ENCODE peak calls at places on chromosomes 6 and 20, in six cellular contexts. W is foreskin fibroblast, L is pancreas, N is ovary, F is AG09309, K is GM12865. Y is an unnamed sample.
A peak's percentile ranks its signal among the peaks of the same experiment; 100 is the strongest.

GRCh38 chr6:12911387-12911960 is 194.9 kb downstream of the PHACTR1 start:
- DNase-seq in N (no peak), F (peak; percentile 14), L (no peak), K (peak; percentile 15), W (peak; percentile 73), Y (no peak)

GRCh38 chr6:110953633-110954303 is 4.7 kb upstream of the GTF3C6 start:
- DNase-seq in W (no peak), L (no peak), F (no peak), K (no peak), N (no peak), Y (no peak)

GRCh38 chr6:11263185-11263817 is 30.8 kb upstream of the NEDD9 start:
- DNase-seq in F (no peak), N (peak; percentile 55), L (no peak), K (no peak), W (peak; percentile 83), Y (no peak)

GRCh38 chr6:43175676-43176422 is 4.8 kb downstream of the SRF start:
- DNase-seq in W (no peak), K (no peak), N (no peak), F (no peak), L (no peak), Y (no peak)

GRCh38 chr20:10023911-10024310 is 10.9 kb upstream of the ANKEF1 start:
- DNase-seq in L (no peak), N (no peak), W (no peak), K (no peak), F (no peak), Y (no peak)

GRCh38 chr6:132570221-132570777 is at the start of gene TAAR6:
- DNase-seq in F (no peak), L (no peak), K (no peak), N (no peak), W (no peak), Y (no peak)

GRCh38 chr20:8855315-8855714 is 213.6 kb upstream of the PLCB4 start:
- DNase-seq in N (peak; percentile 35), L (no peak), K (no peak), F (peak; percentile 33), W (peak; percentile 75), Y (no peak)

GRCh38 chr20:955111-955510 is 39.0 kb upstream of the ANGPT4 start:
- DNase-seq in K (no peak), W (no peak), F (no peak), N (no peak), L (no peak), Y (no peak)

GRCh38 chr6:39302669-39303424 is 11.4 kb downstream of the KCNK17 start:
- DNase-seq in K (peak; percentile 85), L (peak; percentile 95), N (peak; percentile 84), F (no peak), W (peak; percentile 82), Y (no peak)

GRCh38 chr6:135251416-135251815 is 70.3 kb downstream of the MYB start:
- DNase-seq in K (no peak), W (no peak), F (no peak), L (no peak), N (no peak), Y (no peak)

GRCh38 chr6:72042088-72042487 is 155.7 kb downstream of the RIMS1 start:
- DNase-seq in L (no peak), K (peak; percentile 20), N (no peak), W (no peak), F (no peak), Y (no peak)

GRCh38 chr20:58084966-58085365 is 143.5 kb downstream of the ANKRD60 start:
- DNase-seq in K (no peak), L (no peak), N (no peak), F (no peak), W (peak; percentile 29), Y (no peak)

GRCh38 chr6:155418017-155418749 is 37.5 kb downstream of the NOX3 start:
- DNase-seq in K (peak; percentile 87), W (peak; percentile 79), N (peak; percentile 22), F (peak; percentile 67), L (no peak), Y (peak; percentile 31)

GRCh38 chr6:105095139-105095538 is 84.7 kb downstream of the POPDC3 start:
- DNase-seq in F (no peak), K (no peak), N (no peak), L (no peak), W (no peak), Y (no peak)

GRCh38 chr6:50791900-50792508 is 26.7 kb upstream of the TFAP2B start:
- DNase-seq in K (peak; percentile 37), F (peak; percentile 4), L (no peak), W (peak; percentile 1), N (no peak), Y (no peak)

GRCh38 chr20:35771367-35771688 is 487 bp upstream of the PHF20 start:
- DNase-seq in W (no peak), F (no peak), K (no peak), L (no peak), N (no peak), Y (no peak)

GRCh38 chr20:35771689-35772562 is at the start of gene PHF20:
- DNase-seq in L (peak; percentile 98), W (peak; percentile 99), N (peak; percentile 100), K (peak; percentile 100), F (peak; percentile 89), Y (peak; percentile 80)

GRCh38 chr20:35772563-35773058 is 796 bp downstream of the PHF20 start:
- DNase-seq in K (no peak), W (no peak), L (no peak), N (no peak), F (no peak), Y (no peak)

GRCh38 chr20:35766843-35767242 is 5.0 kb upstream of the PHF20 start:
- DNase-seq in K (no peak), L (no peak), W (no peak), N (no peak), F (no peak), Y (no peak)

DNA sequence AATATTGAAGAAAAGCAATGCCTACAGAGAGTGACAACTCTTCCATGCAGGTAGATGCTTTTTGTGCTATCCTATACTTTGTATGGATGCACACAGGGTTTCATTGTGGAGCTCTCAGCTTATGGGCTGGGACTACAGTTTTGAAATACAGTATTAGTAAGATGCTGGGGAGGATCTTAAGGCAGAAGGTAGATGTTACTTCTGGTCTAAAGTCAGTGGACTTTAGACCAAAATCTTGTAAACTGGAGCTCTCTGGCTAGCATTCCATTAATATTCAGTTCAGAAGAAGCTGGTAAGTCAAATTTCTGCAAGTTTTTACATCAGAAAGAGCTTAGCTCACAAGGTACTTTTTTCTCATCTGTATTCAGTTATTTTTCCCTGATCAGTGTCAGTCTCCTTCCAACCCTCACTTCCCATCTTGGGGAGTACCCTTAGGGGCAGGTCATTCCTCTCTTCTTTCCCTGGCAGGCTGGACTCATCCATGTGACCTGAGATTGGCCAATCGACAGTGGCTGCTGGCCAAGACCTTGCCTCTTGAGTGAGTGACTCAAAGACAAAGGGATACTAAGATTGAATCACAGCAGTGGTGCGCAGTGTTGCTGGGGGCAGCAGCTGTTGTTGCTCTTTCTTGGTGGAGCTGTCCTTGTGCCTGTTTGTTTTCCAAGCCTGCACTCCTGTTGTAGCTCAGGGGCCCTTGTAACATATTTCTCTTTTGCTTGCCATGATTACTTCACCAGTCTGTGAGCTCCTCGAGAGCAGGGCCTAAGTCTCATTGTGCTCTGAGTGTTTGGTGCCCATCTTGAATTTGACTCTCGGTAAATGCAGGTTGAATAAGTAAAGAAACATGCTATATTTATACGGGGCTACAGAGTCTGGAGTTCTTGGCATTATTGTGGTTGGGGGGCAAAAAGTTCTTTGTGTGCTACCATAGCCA is 2.8 kb upstream of the PHF20 start:
- DNase-seq in K (peak; percentile 85), W (peak; percentile 99), N (peak; percentile 94), F (peak; percentile 93), L (peak; percentile 79), Y (peak; percentile 85)
- H3K4me3 ChIP-seq in K (peak overlapping the region; percentile 51), W (no peak overlapping the region), N (no peak overlapping the region), F (no peak overlapping the region), L (no peak overlapping the region), Y (no peak overlapping the region)

GRCh38 chr6:30684386-30685156 is 1.9 kb downstream of the PPP1R18 start:
- DNase-seq in K (peak; percentile 71), N (no peak), L (no peak), W (peak; percentile 67), F (no peak), Y (no peak)

GRCh38 chr6:30683980-30684338 is 2.5 kb downstream of the PPP1R18 start:
- DNase-seq in F (no peak), W (peak; percentile 62), N (no peak), L (no peak), K (no peak), Y (no peak)

GRCh38 chr6:30686908-30687658 is 638 bp upstream of the PPP1R18 start:
- DNase-seq in F (peak; percentile 85), W (peak; percentile 100), L (peak; percentile 86), K (peak; percentile 98), N (peak; percentile 93), Y (peak; percentile 69)

GRCh38 chr6:30685977-30686907 is at the start of gene PPP1R18:
- DNase-seq in W (peak; percentile 91), N (peak; percentile 82), F (no peak), K (peak; percentile 85), L (peak; percentile 85), Y (no peak)

GRCh38 chr6:30685157-30685976 is 1.1 kb downstream of the PPP1R18 start:
- DNase-seq in W (peak; percentile 62), F (no peak), K (peak; percentile 42), L (peak; percentile 60), N (no peak), Y (no peak)
- TF ChIP-seq CTCF in W (peak; percentile 35), F (peak; percentile 27), K (peak; percentile 33), L (no peak), N (no peak), Y (peak; percentile 26)

GRCh38 chr20:53580376-53581111 is 13.1 kb downstream of the ZNF217 start:
- DNase-seq in K (no peak), N (no peak), L (no peak), W (no peak), F (no peak), Y (no peak)
- H3K4me3 ChIP-seq in K (peak overlapping the region; percentile 57), N (no peak overlapping the region), L (no peak overlapping the region), W (peak overlapping the region; percentile 2), F (no peak overlapping the region), Y (no peak overlapping the region)

DNA sequence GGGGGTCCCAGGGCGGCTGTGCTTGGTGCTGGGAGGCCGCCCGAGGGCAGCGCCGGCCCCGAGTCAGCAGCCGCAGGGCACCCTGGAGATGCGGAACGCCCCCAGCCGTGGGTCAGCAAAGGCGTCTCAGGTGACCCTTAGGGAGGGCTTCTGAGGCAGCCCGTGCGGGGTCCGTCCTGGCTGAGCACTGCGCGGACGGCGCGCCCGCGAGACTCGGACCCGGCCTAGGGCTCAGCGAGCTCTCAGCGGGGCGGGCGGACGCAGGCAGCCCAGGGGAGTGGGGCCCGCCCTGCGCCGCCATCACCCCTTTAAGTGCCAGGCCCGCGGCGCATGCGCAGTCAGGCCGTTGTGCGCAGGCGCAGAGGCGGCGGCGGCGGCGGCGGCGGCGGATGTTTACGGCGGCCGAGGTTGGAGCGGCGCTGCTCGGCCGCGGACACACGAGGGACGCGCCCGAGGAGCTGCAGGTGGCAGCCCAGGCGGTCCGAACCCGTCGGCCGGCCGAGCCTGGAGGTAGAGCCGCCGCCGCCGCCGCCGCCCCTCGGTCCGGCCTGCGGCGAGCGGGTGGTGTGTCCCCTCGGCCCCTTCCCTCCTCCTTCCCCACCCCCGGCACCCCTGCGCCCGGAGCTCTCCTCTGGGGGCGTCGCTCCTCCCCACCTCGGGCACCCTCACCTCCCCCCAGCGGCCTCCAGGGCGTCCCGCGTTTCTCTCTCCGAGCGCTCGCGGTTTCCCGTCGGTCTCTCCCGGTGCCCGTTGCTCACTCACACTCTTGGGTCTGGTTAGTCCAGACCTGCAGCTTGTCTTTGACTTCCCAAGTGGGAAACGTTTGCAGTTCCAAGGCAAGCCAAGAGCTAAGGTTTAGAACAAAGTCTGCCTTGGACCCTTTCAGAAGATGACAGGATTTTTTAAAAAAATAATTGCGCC is at the start of gene PCMTD2:
- DNase-seq in N (peak; percentile 88), K (peak; percentile 94), W (peak; percentile 94), F (no peak), L (peak; percentile 97), Y (no peak)
- TF ChIP-seq CTCF in N (peak; percentile 3), K (no peak), W (no peak), F (peak; percentile 9), L (no peak), Y (no peak)

Y was measured in AG04449.